ENCODE peak calls at places on chromosomes 7 and 10, in seven cellular contexts. G is breast epithelium, Q is brain microvascular endothelial cell, V is MM.1S, T is osteoblast, Z is body of pancreas, N is hepatocyte. A is an unnamed sample.

GRCh38 chr7:45682836-45683555 is 108.8 kb downstream of the ADCY1 start:
- DNase-seq in V (no peak), Q (no peak), N (no peak), Z (no peak), T (no peak), G (no peak), A (no peak)

GRCh38 chr10:74249865-74250264 is 98.8 kb downstream of the ADK start:
- DNase-seq in Z (no peak), V (no peak), G (no peak), T (no peak), N (no peak), Q (no peak), A (no peak)

GRCh38 chr7:14698239-14698638 is 204.3 kb downstream of the DGKB start:
- DNase-seq in N (no peak), Z (no peak), T (no peak), Q (no peak), V (no peak), G (no peak), A (no peak)

GRCh38 chr10:74827045-74827441 is 643 bp downstream of the KAT6B start:
- DNase-seq in G (no peak), Z (no peak), V (no peak), Q (no peak), N (no peak), T (peak), A (no peak)

GRCh38 chr10:103661198-103661950 is 167.9 kb downstream of the NEURL1 start:
- DNase-seq in V (no peak), T (peak), Z (peak), Q (peak), N (peak), G (peak), A (peak)

GRCh38 chr10:73414230-73414981 is 548 bp upstream of the ANXA7 start:
- DNase-seq in G (no peak), Q (no peak), T (peak), Z (no peak), N (peak), V (peak), A (peak)

GRCh38 chr7:50730459-50731400 is 52.0 kb downstream of the GRB10 start:
- DNase-seq in Z (no peak), V (no peak), N (no peak), G (no peak), T (no peak), Q (no peak), A (no peak)

GRCh38 chr7:115447495-115447894 is 525.6 kb downstream of the MDFIC start:
- DNase-seq in N (no peak), Q (no peak), Z (no peak), T (no peak), V (no peak), G (no peak), A (no peak)

GRCh38 chr7:46454796-46455195 is 533.7 kb upstream of the IGFBP3 start:
- DNase-seq in Z (no peak), G (no peak), T (no peak), Q (no peak), V (no peak), N (no peak), A (no peak)

GRCh38 chr7:106257752-106258151 is 27.0 kb downstream of the NAMPT start:
- DNase-seq in T (no peak), V (no peak), Z (peak), G (no peak), Q (no peak), N (no peak), A (no peak)

GRCh38 chr7:134174797-134175261 is 47.7 kb downstream of the LRGUK start:
- DNase-seq in T (peak), G (no peak), V (peak), N (peak), Z (no peak), Q (peak), A (no peak)

GRCh38 chr7:22990588-22990949 is 23.4 kb downstream of the HYCC1 start:
- DNase-seq in Z (no peak), G (no peak), Q (peak), V (no peak), T (no peak), N (no peak), A (no peak)

GRCh38 chr10:43265799-43266721 is 805 bp downstream of the RASGEF1A start:
- DNase-seq in T (peak), Z (peak), G (peak), V (no peak), Q (no peak), N (peak), A (no peak)

GRCh38 chr7:112951070-112951469 is 135.6 kb downstream of the GPR85 start:
- DNase-seq in G (no peak), Z (no peak), Q (no peak), V (no peak), T (no peak), N (no peak), A (no peak)

GRCh38 chr10:72255977-72256729 is 17.6 kb upstream of the DDIT4 start:
- DNase-seq in Z (no peak), Q (no peak), T (no peak), V (no peak), N (no peak), G (no peak), A (peak)

GRCh38 chr10:104456817-104457657 is 103.4 kb downstream of the CFAP58 start:
- DNase-seq in G (no peak), Q (no peak), N (no peak), T (no peak), V (no peak), Z (no peak), A (no peak)

GRCh38 chr7:1274876-1275684 is 42.4 kb downstream of the UNCX start:
- DNase-seq in N (no peak), Q (no peak), V (no peak), T (no peak), G (no peak), Z (no peak), A (peak)

GRCh38 chr7:22444181-22444966 is 55.6 kb downstream of the STEAP1B start:
- DNase-seq in T (no peak), Z (peak), Q (no peak), V (no peak), N (no peak), G (no peak), A (peak)

GRCh38 chr10:51743146-51743545 is 43.8 kb upstream of the CSTF2T start:
- DNase-seq in Z (no peak), V (no peak), G (no peak), Q (no peak), T (no peak), N (no peak), A (no peak)

GRCh38 chr7:46068159-46068558 is 147.1 kb upstream of the IGFBP3 start:
- DNase-seq in N (no peak), G (no peak), T (no peak), Q (no peak), V (no peak), Z (no peak), A (no peak)

GRCh38 chr7:1124164-1124563 is 35.8 kb downstream of the ZFAND2A start:
- DNase-seq in N (no peak), G (peak), T (peak), V (no peak), Z (no peak), Q (no peak), A (no peak)

GRCh38 chr7:143314107-143314506 is 1.8 kb upstream of the CLCN1 start:
- DNase-seq in Z (no peak), N (no peak), T (no peak), V (no peak), G (no peak), Q (no peak), A (no peak)

GRCh38 chr7:8277394-8277982 is 15.5 kb upstream of the ICA1 start:
- DNase-seq in N (peak), G (no peak), Z (peak), T (no peak), Q (no peak), V (peak), A (no peak)

GRCh38 chr10:63554666-63555065 is 33.5 kb downstream of the REEP3 start:
- DNase-seq in Z (no peak), V (peak), G (no peak), Q (peak), N (no peak), T (peak), A (peak)

GRCh38 chr10:46299531-46300366 is 13.0 kb downstream of the ANTXRL start:
- DNase-seq in T (peak), V (no peak), Z (no peak), N (no peak), G (peak), Q (no peak), A (no peak)

GRCh38 chr7:29748286-29749099 is 57.8 kb upstream of the WIPF3 start:
- DNase-seq in G (no peak), N (peak), V (peak), Q (peak), T (no peak), Z (peak), A (peak)

GRCh38 chr7:30169585-30169978 is 34.8 kb downstream of the MTURN start:
- DNase-seq in N (no peak), G (no peak), Q (peak), T (no peak), Z (no peak), V (no peak), A (no peak)

GRCh38 chr7:150953061-150953997 is 24.8 kb downstream of the KCNH2 start:
- DNase-seq in Q (no peak), N (no peak), V (no peak), Z (no peak), T (peak), G (no peak), A (no peak)
- H3K4me3 ChIP-seq in Q (no peak), N (no peak), V (no peak), Z (no peak), T (no peak), G (no peak), A (no peak)

DNA sequence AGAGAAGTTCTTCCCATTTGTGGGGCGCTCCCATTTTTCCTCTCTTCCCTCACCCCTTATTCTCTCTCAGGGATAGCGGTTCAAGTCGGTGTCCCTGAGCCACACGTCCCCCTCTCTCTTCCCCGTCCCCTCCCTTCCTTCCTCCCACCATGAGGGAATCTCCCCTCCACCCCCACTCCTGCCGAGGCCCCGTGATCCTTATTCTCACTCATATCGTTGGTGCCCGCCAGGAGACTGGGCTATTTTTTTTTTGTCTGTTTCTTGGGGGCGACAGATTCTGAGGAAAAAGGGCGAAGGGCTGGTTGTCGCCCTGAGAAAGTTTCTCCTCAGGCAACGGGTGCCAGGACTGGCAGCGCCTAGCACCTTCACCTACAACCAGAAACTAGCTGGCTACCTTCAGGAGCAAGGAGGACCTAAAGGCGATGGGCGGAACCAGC is 723 bp downstream of the ZCWPW1 start:
- DNase-seq in Z (no peak), V (no peak), G (no peak), N (no peak), T (peak), Q (no peak), A (no peak)
- H3K4me3 ChIP-seq in Z (no peak), V (no peak), G (peak), N (no peak), T (peak), Q (peak), A (no peak)

GRCh38 chr10:80133221-80133620 is 691 bp downstream of the PLAC9 start:
- DNase-seq in T (peak), N (no peak), Z (no peak), V (no peak), Q (no peak), G (no peak), A (peak)

GRCh38 chr10:80136134-80136571 is 3.6 kb downstream of the PLAC9 start:
- DNase-seq in Z (peak), N (peak), V (no peak), T (peak), Q (peak), G (no peak), A (peak)

GRCh38 chr10:80139290-80139689 is 6.8 kb downstream of the PLAC9 start:
- DNase-seq in Z (no peak), N (no peak), T (no peak), Q (no peak), G (no peak), V (no peak), A (no peak)

GRCh38 chr10:80137926-80138325 is 5.4 kb downstream of the PLAC9 start:
- DNase-seq in Z (no peak), N (peak), T (no peak), Q (no peak), V (no peak), G (no peak), A (no peak)

GRCh38 chr10:80137031-80137712 is 4.6 kb downstream of the PLAC9 start:
- DNase-seq in T (peak), V (no peak), G (no peak), N (peak), Z (no peak), Q (no peak), A (no peak)
- H3K4me3 ChIP-seq in T (no peak), V (no peak), G (no peak), N (no peak), Z (no peak), Q (no peak), A (no peak)

GRCh38 chr7:131904750-131905327 is 348.4 kb upstream of the PODXL start:
- DNase-seq in N (no peak), V (no peak), T (no peak), G (no peak), Q (no peak), Z (no peak), A (no peak)

GRCh38 chr7:131908719-131909118 is 352.3 kb upstream of the PODXL start:
- DNase-seq in Z (no peak), V (no peak), G (no peak), Q (no peak), T (no peak), N (no peak), A (no peak)

GRCh38 chr7:131905574-131905973 is 349.1 kb upstream of the PODXL start:
- DNase-seq in Q (no peak), V (no peak), Z (no peak), T (no peak), G (no peak), N (no peak), A (no peak)

GRCh38 chr7:131911112-131911511 is 354.7 kb upstream of the PODXL start:
- DNase-seq in T (no peak), Z (no peak), V (no peak), N (no peak), Q (no peak), G (no peak), A (no peak)

GRCh38 chr7:131909151-131909768 is 352.8 kb upstream of the PODXL start:
- DNase-seq in V (no peak), G (no peak), T (no peak), Z (peak), N (peak), Q (no peak), A (peak)
- H3K4me3 ChIP-seq in V (no peak), G (peak), T (no peak), Z (no peak), N (peak), Q (no peak), A (no peak)

DNA sequence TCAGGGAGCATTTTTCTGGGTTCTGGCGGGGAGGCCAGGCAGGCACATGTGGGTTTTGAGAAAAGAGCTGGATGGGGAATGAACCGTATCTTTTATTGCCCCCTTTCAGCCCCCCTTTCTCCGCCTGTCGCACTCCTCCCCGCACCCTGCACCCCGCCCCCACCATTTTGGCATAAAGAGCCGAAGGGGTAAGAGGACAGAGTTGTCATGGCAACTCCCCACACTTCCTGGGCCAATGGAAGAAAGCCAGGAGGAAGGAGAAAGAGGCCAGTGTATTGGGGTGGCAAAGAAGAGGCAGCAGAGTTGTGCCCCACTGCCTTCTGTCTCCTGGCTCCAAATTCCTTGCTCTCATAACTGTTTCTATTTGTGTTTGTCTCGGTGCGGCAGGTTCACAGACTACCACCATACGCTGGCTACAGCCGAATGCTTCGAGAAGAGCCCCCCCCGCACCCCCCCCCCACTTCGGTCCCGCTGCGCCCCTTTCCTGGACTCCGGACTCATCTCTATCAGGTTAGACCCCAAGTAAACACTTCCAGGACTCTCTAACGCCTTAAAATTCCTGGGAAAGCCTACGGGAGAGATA is 3.4 kb downstream of the KCNIP2 start:
- DNase-seq in Q (no peak), N (no peak), V (no peak), G (no peak), Z (no peak), T (peak), A (no peak)
- H3K4me3 ChIP-seq in Q (peak), N (no peak), V (peak), G (peak), Z (no peak), T (peak), A (no peak)

GRCh38 chr10:99733366-99733765 is 1.3 kb downstream of the CUTC start:
- DNase-seq in V (no peak), Q (no peak), G (no peak), T (no peak), Z (no peak), N (no peak), A (no peak)
- H3K4me3 ChIP-seq in V (no peak), Q (no peak), G (peak), T (no peak), Z (no peak), N (no peak), A (no peak)